ENCODE peak calls at places on chromosomes 13 and 19, in six cellular contexts. Z, D, P, Q, L and O are unnamed samples.
A peak's percentile ranks its signal among the peaks of the same experiment; 100 is the strongest.

GRCh38 chr13:110964229-110965037 is 49.6 kb upstream of the ANKRD10 start:
- DNase-seq in Z (no peak), D (no peak), P (peak; percentile 78), Q (no peak), L (no peak), O (no peak)

GRCh38 chr13:98022210-98022609 is 68.7 kb downstream of the IPO5 start:
- DNase-seq in Z (no peak), D (no peak), P (no peak), Q (no peak), L (no peak), O (no peak)

GRCh38 chr13:109781384-109782065 is 4.9 kb downstream of the IRS2 start:
- DNase-seq in Z (no peak), D (no peak), P (no peak), Q (no peak), L (no peak), O (no peak)

GRCh38 chr13:112127564-112127963 is 60.6 kb downstream of the SOX1 start:
- DNase-seq in Z (no peak), D (no peak), P (no peak), Q (no peak), L (no peak), O (no peak)

GRCh38 chr13:58712191-58712590 is 1080.6 kb downstream of the PCDH17 start:
- DNase-seq in Z (no peak), D (no peak), P (peak; percentile 8), Q (no peak), L (no peak), O (no peak)

GRCh38 chr13:37618554-37618953 is 20.0 kb upstream of the POSTN start:
- DNase-seq in Z (no peak), D (no peak), P (no peak), Q (no peak), L (no peak), O (no peak)

GRCh38 chr13:47117268-47117667 is 220.4 kb upstream of the HTR2A start:
- DNase-seq in Z (no peak), D (no peak), P (no peak), Q (no peak), L (no peak), O (no peak)

GRCh38 chr19:409006-409514 is at the start of gene C2CD4C:
- DNase-seq in Z (no peak), D (no peak), P (no peak), Q (peak; percentile 39), L (no peak), O (no peak)

GRCh38 chr19:13055213-13056051 is 47.2 kb downstream of the LYL1 start:
- DNase-seq in Z (peak; percentile 84), D (no peak), P (peak; percentile 59), Q (peak; percentile 73), L (no peak), O (peak; percentile 95)

GRCh38 chr19:290539-291521 is at the start of gene PLPP2:
- DNase-seq in Z (no peak), D (no peak), P (peak; percentile 72), Q (peak; percentile 80), L (no peak), O (no peak)

GRCh38 chr13:84684804-84685203 is 802.5 kb upstream of the SLITRK1 start:
- DNase-seq in Z (no peak), D (no peak), P (peak; percentile 16), Q (no peak), L (no peak), O (no peak)

GRCh38 chr13:36096411-36097184 is 34.6 kb downstream of the DCLK1 start:
- DNase-seq in Z (no peak), D (no peak), P (no peak), Q (no peak), L (no peak), O (no peak)

GRCh38 chr13:42011601-42012401 is 36.6 kb upstream of the DGKH start:
- DNase-seq in Z (no peak), D (no peak), P (no peak), Q (no peak), L (no peak), O (no peak)

GRCh38 chr19:34165295-34165738 is 7.0 kb upstream of the LSM14A start:
- DNase-seq in Z (no peak), D (no peak), P (no peak), Q (peak; percentile 55), L (no peak), O (no peak)

GRCh38 chr13:94712287-94712811 is at the start of gene SOX21:
- DNase-seq in Z (no peak), D (peak; percentile 49), P (no peak), Q (no peak), L (no peak), O (peak; percentile 53)

GRCh38 chr19:52600639-52601024 is 30.5 kb downstream of the ZNF701 start:
- DNase-seq in Z (peak; percentile 24), D (no peak), P (no peak), Q (peak; percentile 54), L (no peak), O (no peak)

GRCh38 chr19:29831041-29831548 is 19.3 kb downstream of the CCNE1 start:
- DNase-seq in Z (no peak), D (no peak), P (peak; percentile 62), Q (no peak), L (no peak), O (no peak)

GRCh38 chr19:45114116-45114515 is 21.1 kb downstream of the PPP1R37 start:
- DNase-seq in Z (no peak), D (no peak), P (no peak), Q (no peak), L (no peak), O (no peak)